ENCODE peak calls at places on chromosomes 16 and 17, in six cellular contexts. R is tibial nerve, N is GM10248, X is mesothelial cell of epicardium, A is colonic mucosa, E is adrenal gland. T is an unnamed sample.

GRCh38 chr16:67019171-67019570 is 9.8 kb upstream of the CBFB start:
- DNase-seq in N (peak), R (no peak), A (peak), E (no peak), X (peak), T (no peak)

GRCh38 chr16:81531415-81531814 is 86.8 kb downstream of the CMIP start:
- DNase-seq in E (no peak), R (no peak), X (no peak), N (no peak), A (peak), T (no peak)

GRCh38 chr16:73057369-73058210 is 9.7 kb upstream of the ZFHX3 start:
- DNase-seq in E (peak), N (peak), A (no peak), R (no peak), X (no peak), T (no peak)

GRCh38 chr16:19524866-19525723 is 1.4 kb downstream of the CCP110 start:
- DNase-seq in X (no peak), A (no peak), R (no peak), N (peak), E (no peak), T (no peak)

GRCh38 chr16:53901396-53901795 is 197.4 kb downstream of the FTO start:
- DNase-seq in R (no peak), X (no peak), A (no peak), E (no peak), N (no peak), T (no peak)

GRCh38 chr17:51435641-51436091 is 175.3 kb downstream of the UTP18 start:
- DNase-seq in R (peak), N (peak), E (peak), X (no peak), A (peak), T (no peak)

GRCh38 chr17:40027614-40028012 is 12.4 kb downstream of the CSF3 start:
- DNase-seq in E (no peak), X (no peak), A (no peak), N (no peak), R (no peak), T (no peak)

GRCh38 chr16:65919116-65919515 is 447.4 kb upstream of the CDH5 start:
- DNase-seq in A (no peak), X (no peak), R (no peak), N (no peak), E (no peak), T (no peak)

DNA sequence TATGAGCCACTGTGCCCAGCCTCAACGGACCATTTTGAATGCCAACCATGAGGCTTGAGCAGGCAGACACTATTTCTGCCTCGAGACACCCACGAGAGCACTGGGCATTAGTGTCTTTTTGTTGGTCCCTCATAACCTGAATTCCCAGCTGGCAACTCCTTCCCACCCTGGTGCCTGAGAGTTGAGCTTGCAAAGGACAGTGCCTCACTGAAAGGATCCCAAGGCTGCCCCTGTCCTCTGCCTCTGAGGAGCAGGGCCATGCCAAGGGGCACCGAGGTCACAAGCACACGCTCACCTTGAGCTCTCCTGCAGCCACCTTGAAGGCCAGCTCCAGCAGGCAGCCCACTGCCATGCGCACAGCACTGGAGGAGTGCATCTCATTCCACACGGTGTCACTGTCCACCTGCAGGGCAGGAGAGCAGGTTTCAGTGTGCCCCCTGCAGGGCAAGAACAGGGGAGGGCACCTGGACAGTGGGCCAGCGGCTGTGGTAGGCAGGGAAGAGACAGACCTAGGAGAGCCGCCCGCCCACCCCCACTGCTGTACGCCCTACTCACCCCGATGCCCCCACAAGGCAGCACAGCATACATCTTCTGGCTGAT is 12.8 kb downstream of the G6PC3 start:
- DNase-seq in R (no peak), A (no peak), X (no peak), N (no peak), E (peak), T (no peak)
- TF ChIP-seq CTCF in R (no peak), A (no peak), X (no peak), N (peak), E (no peak), T (peak)

GRCh38 chr16:17372383-17372782 is 98.4 kb downstream of the XYLT1 start:
- DNase-seq in A (no peak), E (no peak), R (no peak), N (no peak), X (no peak), T (no peak)

GRCh38 chr16:17370233-17371013 is 100.3 kb downstream of the XYLT1 start:
- DNase-seq in R (no peak), E (peak), X (no peak), N (no peak), A (no peak), T (no peak)

GRCh38 chr16:17369441-17369951 is 101.3 kb downstream of the XYLT1 start:
- DNase-seq in E (peak), R (peak), X (no peak), N (peak), A (peak), T (no peak)

GRCh38 chr16:17368951-17369350 is 101.8 kb downstream of the XYLT1 start:
- DNase-seq in E (no peak), X (no peak), R (no peak), N (no peak), A (no peak), T (no peak)

DNA sequence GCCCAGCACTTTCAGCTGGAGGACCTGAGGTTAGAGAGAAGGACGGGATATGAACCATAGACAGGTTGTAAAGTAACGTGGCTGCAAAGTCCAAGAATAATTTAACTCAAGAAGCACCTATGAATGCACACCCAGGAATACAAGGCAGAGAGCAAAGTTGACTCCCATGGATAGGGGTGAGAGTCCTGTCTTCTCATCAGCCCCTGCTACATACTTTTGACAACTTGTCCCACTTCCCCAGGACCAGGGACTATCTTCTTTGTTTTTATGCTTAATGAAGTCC is 99.8 kb downstream of the XYLT1 start:
- DNase-seq in N (no peak), A (no peak), X (no peak), R (no peak), E (no peak), T (no peak)
- TF ChIP-seq CTCF in N (no peak), A (no peak), X (no peak), R (no peak), E (no peak), T (no peak)

DNA sequence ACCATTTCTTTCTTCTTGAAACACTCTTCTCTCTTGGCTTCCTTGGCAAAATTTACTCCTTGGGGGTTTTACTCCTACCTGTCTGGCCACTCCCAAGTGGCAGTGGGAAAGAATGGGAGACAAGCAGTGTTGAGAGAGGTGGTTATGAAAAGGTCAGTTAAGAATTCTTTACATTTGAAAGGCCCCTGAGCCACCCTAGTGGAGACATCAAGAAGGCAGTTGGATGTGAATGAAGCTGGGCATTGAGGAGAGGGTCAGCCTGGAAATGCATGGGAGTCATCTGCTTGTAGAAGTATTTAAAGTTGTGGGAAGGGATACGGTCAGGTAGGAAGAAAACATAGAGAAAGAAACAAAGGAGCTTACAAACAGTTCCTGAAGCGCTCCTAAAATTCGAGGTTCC is 42.3 kb upstream of the CCNF start:
- DNase-seq in N (no peak), E (no peak), R (no peak), A (no peak), X (no peak), T (no peak)
- TF ChIP-seq CTCF in N (no peak), E (no peak), R (no peak), A (no peak), X (no peak), T (peak)

GRCh38 chr16:181668-182021 is 1.4 kb downstream of the HBQ1 start:
- DNase-seq in A (no peak), N (no peak), X (no peak), E (no peak), R (no peak), T (no peak)
- TF ChIP-seq CTCF in A (peak), N (no peak), X (peak), E (no peak), R (no peak), T (no peak)

GRCh38 chr17:77247048-77247541 is 106.3 kb downstream of the SEC14L1 start:
- DNase-seq in A (peak), X (peak), R (peak), E (peak), N (peak), T (peak)

GRCh38 chr17:77240976-77241375 is 100.2 kb downstream of the SEC14L1 start:
- DNase-seq in X (no peak), R (no peak), N (no peak), A (no peak), E (no peak), T (no peak)

GRCh38 chr17:77246110-77247047 is 105.6 kb downstream of the SEC14L1 start:
- DNase-seq in N (no peak), A (no peak), X (no peak), R (no peak), E (no peak), T (no peak)

GRCh38 chr17:77245162-77245926 is 104.6 kb downstream of the SEC14L1 start:
- DNase-seq in A (no peak), E (no peak), R (no peak), N (peak), X (no peak), T (no peak)

DNA sequence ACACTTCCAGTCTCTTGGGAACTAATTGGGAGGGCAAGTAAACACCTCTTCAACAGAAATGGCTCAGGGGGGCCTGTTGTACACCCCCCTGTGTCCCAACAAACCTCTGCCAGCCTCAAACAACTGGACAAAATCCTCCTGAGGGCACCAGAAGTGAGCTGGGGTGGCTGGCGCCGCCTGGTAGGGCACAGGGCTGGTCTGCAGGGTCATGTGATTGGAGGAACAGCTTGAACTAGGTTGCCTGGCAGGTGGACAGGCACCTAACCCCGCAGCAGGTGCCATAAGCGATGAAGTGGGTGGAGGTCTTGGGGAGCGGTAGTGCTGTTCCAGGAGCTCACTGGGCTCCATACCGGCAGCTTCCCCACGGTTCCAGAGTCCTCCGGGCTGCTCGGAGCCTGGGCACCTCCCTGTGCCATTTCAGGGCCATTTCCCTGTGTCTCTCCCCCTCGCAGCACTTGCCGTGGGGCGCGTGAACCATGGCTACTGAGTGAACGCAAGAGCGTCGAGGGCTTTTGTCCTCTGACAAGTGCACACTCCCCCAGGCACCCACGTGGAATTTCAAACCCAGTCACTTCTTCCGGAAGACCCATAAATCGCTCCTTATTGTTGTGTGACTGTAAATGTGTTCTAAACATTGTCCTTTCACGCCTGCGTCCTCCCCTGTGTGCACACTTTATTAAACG is 101.5 kb downstream of the SEC14L1 start:
- DNase-seq in N (no peak), E (no peak), A (no peak), X (no peak), R (no peak), T (no peak)
- TF ChIP-seq CTCF in N (no peak), E (no peak), A (no peak), X (no peak), R (no peak), T (no peak)